ENCODE peak calls at places on chromosome X, in six cellular contexts. U is ovary, P is upper lobe of left lung, H is DND-41, M is heart left ventricle, D is brain microvascular endothelial cell. X is an unnamed sample.
A peak's percentile ranks its signal among the peaks of the same experiment; 100 is the strongest.

GRCh38 chrX:10217218-10217617 is 60.4 kb downstream of the CLCN4 start:
- DNase-seq in U (no peak), P (no peak), H (no peak), M (no peak), D (no peak), X (peak; percentile 61)

GRCh38 chrX:108464604-108465003 is 25.0 kb downstream of the COL4A5 start:
- DNase-seq in U (no peak), P (no peak), H (no peak), M (no peak), D (peak; percentile 38), X (no peak)

GRCh38 chrX:120244735-120245498 is 5.7 kb upstream of the ZBTB33 start:
- DNase-seq in U (peak; percentile 78), P (peak; percentile 61), H (peak; percentile 71), M (peak; percentile 73), D (peak; percentile 61), X (peak; percentile 87)

GRCh38 chrX:101078716-101079115 is at the start of gene TMEM35A:
- DNase-seq in U (no peak), P (no peak), H (no peak), M (no peak), D (peak; percentile 7), X (no peak)

GRCh38 chrX:94932278-94932965 is 1258.4 kb downstream of the FAM133A start:
- DNase-seq in U (no peak), P (no peak), H (no peak), M (no peak), D (no peak), X (no peak)

GRCh38 chrX:4831574-4831973 is 1118.1 kb upstream of the PRKX start:
- DNase-seq in U (no peak), P (no peak), H (no peak), M (no peak), D (no peak), X (no peak)

GRCh38 chrX:47482065-47482511 is 934 bp downstream of the ZNF41 start:
- DNase-seq in U (no peak), P (no peak), H (no peak), M (no peak), D (no peak), X (no peak)

GRCh38 chrX:41064028-41064427 is 21.2 kb upstream of the USP9X start:
- DNase-seq in U (no peak), P (no peak), H (no peak), M (no peak), D (no peak), X (no peak)

GRCh38 chrX:114166601-114167000 is 417.3 kb upstream of the HTR2C start:
- DNase-seq in U (no peak), P (no peak), H (no peak), M (no peak), D (no peak), X (no peak)

GRCh38 chrX:70132877-70133302 is 357 bp upstream of the IGBP1 start:
- DNase-seq in U (no peak), P (no peak), H (no peak), M (no peak), D (no peak), X (no peak)

GRCh38 chrX:19964017-19964710 is 26.7 kb downstream of the BCLAF3 start:
- DNase-seq in U (no peak), P (no peak), H (no peak), M (no peak), D (no peak), X (no peak)

GRCh38 chrX:105820247-105820646 is 2.1 kb upstream of the NRK start:
- DNase-seq in U (no peak), P (no peak), H (no peak), M (no peak), D (no peak), X (no peak)

GRCh38 chrX:128653524-128653923 is 601.3 kb upstream of the ACTRT1 start:
- DNase-seq in U (no peak), P (no peak), H (no peak), M (no peak), D (no peak), X (no peak)

GRCh38 chrX:68498044-68498507 is 775 bp upstream of the YIPF6 start:
- DNase-seq in U (no peak), P (no peak), H (peak; percentile 6), M (no peak), D (no peak), X (no peak)

GRCh38 chrX:134020910-134021309 is 35.5 kb upstream of the GPC3 start:
- DNase-seq in U (no peak), P (no peak), H (no peak), M (no peak), D (no peak), X (no peak)

GRCh38 chrX:130071611-130072349 is 38.5 kb downstream of the ELF4 start:
- DNase-seq in U (no peak), P (no peak), H (no peak), M (no peak), D (no peak), X (no peak)

GRCh38 chrX:1537031-1537715 is at the start of gene P2RY8:
- DNase-seq in U (peak; percentile 83), P (peak; percentile 73), H (peak; percentile 85), M (peak; percentile 54), D (peak; percentile 28), X (peak; percentile 59)

GRCh38 chrX:41090568-41091238 is 5.5 kb downstream of the USP9X start:
- DNase-seq in U (no peak), P (no peak), H (no peak), M (no peak), D (peak; percentile 11), X (no peak)

GRCh38 chrX:2549874-2550273 is 49.1 kb upstream of the DHRSX start:
- DNase-seq in U (no peak), P (peak; percentile 22), H (no peak), M (no peak), D (no peak), X (no peak)
- H3K27ac ChIP-seq in U (no peak overlapping the region), P (no peak overlapping the region), H (no peak overlapping the region), M (no peak overlapping the region), D (no peak overlapping the region), X (no peak overlapping the region)

DNA sequence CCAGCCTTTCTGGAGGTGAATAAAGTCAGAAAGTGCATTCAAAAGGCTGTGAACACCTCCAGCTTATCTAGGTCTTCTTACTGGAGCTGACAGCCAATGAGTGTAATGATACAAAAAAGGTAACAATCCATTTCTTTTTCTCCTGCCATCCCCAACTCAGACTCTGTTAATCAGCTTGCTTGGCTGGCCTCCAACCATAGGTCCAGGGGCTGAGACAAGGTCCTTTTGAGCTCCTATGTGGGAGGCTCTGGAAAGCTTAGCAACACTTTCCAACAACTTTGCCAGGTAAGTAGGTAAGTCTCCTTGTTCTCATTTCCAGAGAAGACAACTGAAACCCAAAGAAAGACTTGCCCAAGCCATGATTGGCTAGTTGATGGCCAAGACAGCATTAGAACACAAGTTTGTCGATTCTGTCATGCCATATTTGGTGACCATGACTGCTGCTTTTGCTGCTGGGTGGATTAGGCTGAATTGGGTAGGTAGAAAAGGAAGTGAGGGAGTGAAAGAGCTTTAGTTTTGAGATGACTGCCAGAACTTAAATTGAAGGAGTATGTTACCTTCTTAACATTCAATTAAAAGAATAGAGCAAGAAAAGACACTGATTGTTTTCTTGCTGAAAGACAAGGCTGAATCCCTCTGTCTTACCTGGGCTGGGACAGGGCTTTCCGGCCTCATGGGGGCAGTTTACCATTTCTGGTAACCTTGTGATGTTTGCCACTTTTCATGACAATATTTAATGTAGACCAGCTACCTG is 22.8 kb downstream of the VSIG4 start:
- DNase-seq in U (no peak), P (no peak), H (no peak), M (no peak), D (no peak), X (no peak)
- H3K4me3 ChIP-seq in U (no peak overlapping the region), P (peak overlapping the region; percentile 31), H (no peak overlapping the region), M (no peak overlapping the region), D (no peak overlapping the region), X (no peak overlapping the region)

GRCh38 chrX:49100704-49101628 is 21.3 kb upstream of the WDR45 start:
- DNase-seq in U (peak; percentile 87), P (peak; percentile 90), H (peak; percentile 92), M (peak; percentile 91), D (peak; percentile 86), X (peak; percentile 96)
- H3K27ac ChIP-seq in U (no peak overlapping the region), P (peak overlapping the region; percentile 81), H (peak overlapping the region; percentile 93), M (peak overlapping the region; percentile 69), D (no peak overlapping the region), X (peak overlapping the region; percentile 93)

GRCh38 chrX:12949927-12950656 is 24.8 kb upstream of the TMSB4X start:
- DNase-seq in U (peak; percentile 76), P (peak; percentile 86), H (peak; percentile 82), M (peak; percentile 80), D (peak; percentile 87), X (peak; percentile 76)

GRCh38 chrX:12949205-12949926 is 25.5 kb upstream of the TMSB4X start:
- DNase-seq in U (no peak), P (no peak), H (no peak), M (no peak), D (no peak), X (no peak)

GRCh38 chrX:12951590-12951965 is 23.3 kb upstream of the TMSB4X start:
- DNase-seq in U (no peak), P (no peak), H (peak; percentile 24), M (no peak), D (no peak), X (no peak)

GRCh38 chrX:12953420-12953819 is 21.5 kb upstream of the TMSB4X start:
- DNase-seq in U (no peak), P (no peak), H (no peak), M (no peak), D (no peak), X (no peak)

GRCh38 chrX:12950851-12951589 is 23.9 kb upstream of the TMSB4X start:
- DNase-seq in U (no peak), P (peak; percentile 72), H (peak; percentile 81), M (peak; percentile 43), D (no peak), X (no peak)
- H3K4me3 ChIP-seq in U (no peak overlapping the region), P (no peak overlapping the region), H (peak overlapping the region; percentile 53), M (no peak overlapping the region), D (no peak overlapping the region), X (no peak overlapping the region)

GRCh38 chrX:63430026-63430425 is 78.9 kb upstream of the SPIN4 start:
- DNase-seq in U (no peak), P (no peak), H (no peak), M (no peak), D (no peak), X (no peak)
- H3K27ac ChIP-seq in U (no peak overlapping the region), P (no peak overlapping the region), H (no peak overlapping the region), M (no peak overlapping the region), D (no peak overlapping the region), X (no peak overlapping the region)

GRCh38 chrX:30874851-30875250 is 14.2 kb downstream of the TAB3 start:
- DNase-seq in U (no peak), P (no peak), H (no peak), M (no peak), D (no peak), X (no peak)

GRCh38 chrX:30870572-30870971 is 18.5 kb downstream of the TAB3 start:
- DNase-seq in U (no peak), P (no peak), H (no peak), M (no peak), D (no peak), X (no peak)

GRCh38 chrX:30880058-30880457 is 9.0 kb downstream of the TAB3 start:
- DNase-seq in U (no peak), P (no peak), H (no peak), M (no peak), D (no peak), X (no peak)

GRCh38 chrX:30876367-30876766 is 12.7 kb downstream of the TAB3 start:
- DNase-seq in U (no peak), P (no peak), H (no peak), M (no peak), D (no peak), X (no peak)

DNA sequence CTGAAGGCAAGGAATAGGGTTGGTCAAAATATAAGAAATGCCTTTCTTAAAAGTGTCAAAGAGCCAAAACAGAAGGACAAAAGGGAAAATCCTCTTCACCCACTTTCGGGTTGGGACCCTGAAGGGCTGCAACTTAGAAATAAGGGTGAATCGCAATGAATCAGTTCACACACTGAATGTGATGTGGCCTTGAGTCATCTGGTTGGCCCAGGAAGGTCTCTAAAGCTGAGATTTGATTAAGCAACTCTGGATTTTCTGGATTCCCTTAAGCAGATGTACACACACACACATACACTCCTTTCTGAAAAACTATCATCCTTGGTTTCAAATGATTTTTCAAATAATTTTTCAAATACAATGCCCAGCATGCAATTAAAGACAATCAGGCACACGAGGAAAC is 13.1 kb downstream of the TAB3 start:
- DNase-seq in U (no peak), P (no peak), H (no peak), M (no peak), D (peak; percentile 63), X (no peak)
- H3K4me3 ChIP-seq in U (no peak overlapping the region), P (no peak overlapping the region), H (no peak overlapping the region), M (no peak overlapping the region), D (no peak overlapping the region), X (no peak overlapping the region)

X was measured in right cardiac atrium.